ENCODE peak calls at places on chromosomes 2 and 18, in ten cellular contexts. B is T47D; C is tibial artery; V is activated T-cell treated with anti-CD3 and anti-CD28 coated beads, Interleukin-2, amount 50 U/mL, for 48 hours; A is activated effector memory CD4-positive, alpha-beta T cell treated with Interleukin-2 at 50 U/mL for 16 hours; M is NCI-H1417; H is T-helper 2 cell; I is GF-D8; L is foreskin fibroblast; E is HepG2. U is an unnamed sample.

GRCh38 chr2:71276311-71277158 is 49.6 kb upstream of the PAIP2B start:
- DNase-seq in B (peak), C (peak), V (peak), A (peak), M (peak), H (peak), I (peak), L (peak), E (peak), U (peak)

GRCh38 chr2:74648009-74648443 is at the start of gene M1AP:
- DNase-seq in B (no peak), C (no peak), V (peak), A (no peak), M (no peak), H (no peak), I (no peak), L (peak), E (no peak), U (no peak)

GRCh38 chr2:5538717-5539116 is 153.5 kb upstream of the SOX11 start:
- DNase-seq in B (no peak), C (no peak), V (no peak), A (no peak), M (peak), H (no peak), I (no peak), L (no peak), E (no peak), U (no peak)

GRCh38 chr2:112087346-112088020 is 32.4 kb downstream of the TMEM87B start:
- DNase-seq in B (no peak), C (no peak), V (no peak), A (no peak), M (no peak), H (no peak), I (no peak), L (no peak), E (no peak), U (no peak)

GRCh38 chr2:170714156-170715061 is 728 bp upstream of the SP5 start:
- DNase-seq in B (peak), C (peak), V (peak), A (no peak), M (peak), H (no peak), I (no peak), L (peak), E (no peak), U (no peak)

GRCh38 chr18:3594760-3595241 is 144.8 kb downstream of the TGIF1 start:
- DNase-seq in B (no peak), C (no peak), V (peak), A (no peak), M (peak), H (no peak), I (peak), L (peak), E (peak), U (no peak)

GRCh38 chr18:13103366-13103765 is 112.2 kb downstream of the CEP192 start:
- DNase-seq in B (no peak), C (no peak), V (no peak), A (no peak), M (no peak), H (no peak), I (no peak), L (no peak), E (no peak), U (no peak)

GRCh38 chr18:25310045-25310444 is 41.9 kb downstream of the ZNF521 start:
- DNase-seq in B (no peak), C (no peak), V (no peak), A (no peak), M (peak), H (no peak), I (no peak), L (peak), E (no peak), U (no peak)

GRCh38 chr18:75364512-75364911 is 63.0 kb downstream of the SMIM21 start:
- DNase-seq in B (no peak), C (no peak), V (no peak), A (no peak), M (peak), H (no peak), I (no peak), L (no peak), E (no peak), U (no peak)

GRCh38 chr2:226440119-226440917 is 359.3 kb downstream of the IRS1 start:
- DNase-seq in B (no peak), C (no peak), V (no peak), A (no peak), M (no peak), H (no peak), I (no peak), L (peak), E (peak), U (no peak)

GRCh38 chr2:54559593-54560145 is 103.5 kb downstream of the SPTBN1 start:
- DNase-seq in B (peak), C (peak), V (no peak), A (no peak), M (peak), H (no peak), I (peak), L (peak), E (peak), U (peak)

GRCh38 chr2:75303227-75303626 is 103.9 kb upstream of the TACR1 start:
- DNase-seq in B (no peak), C (no peak), V (no peak), A (no peak), M (peak), H (no peak), I (no peak), L (no peak), E (no peak), U (no peak)

GRCh38 chr2:54429811-54430600 is 26.1 kb upstream of the SPTBN1 start:
- DNase-seq in B (no peak), C (no peak), V (peak), A (no peak), M (no peak), H (no peak), I (peak), L (no peak), E (no peak), U (no peak)

GRCh38 chr2:174350018-174350417 is 15.3 kb downstream of the SP9 start:
- DNase-seq in B (no peak), C (no peak), V (no peak), A (no peak), M (peak), H (no peak), I (no peak), L (peak), E (no peak), U (no peak)

GRCh38 chr2:234690569-234691225 is 193.8 kb upstream of the ARL4C start:
- DNase-seq in B (no peak), C (no peak), V (no peak), A (no peak), M (peak), H (no peak), I (no peak), L (peak), E (peak), U (no peak)

GRCh38 chr18:10239138-10239537 is 215.3 kb upstream of the APCDD1 start:
- DNase-seq in B (no peak), C (no peak), V (no peak), A (no peak), M (no peak), H (no peak), I (no peak), L (peak), E (no peak), U (peak)

GRCh38 chr2:28665041-28665704 is 86.5 kb upstream of the PPP1CB start:
- DNase-seq in B (no peak), C (peak), V (no peak), A (no peak), M (peak), H (no peak), I (no peak), L (peak), E (no peak), U (peak)

GRCh38 chr18:76234559-76234958 is 260.5 kb downstream of the ZNF516 start:
- DNase-seq in B (no peak), C (no peak), V (no peak), A (no peak), M (no peak), H (no peak), I (no peak), L (no peak), E (no peak), U (no peak)

GRCh38 chr2:223012291-223012690 is 39.7 kb upstream of the KCNE4 start:
- DNase-seq in B (no peak), C (no peak), V (no peak), A (no peak), M (no peak), H (no peak), I (no peak), L (no peak), E (no peak), U (no peak)

GRCh38 chr2:194962254-194962653 is 694.8 kb upstream of the SLC39A10 start:
- DNase-seq in B (no peak), C (no peak), V (no peak), A (no peak), M (no peak), H (no peak), I (no peak), L (no peak), E (no peak), U (no peak)

GRCh38 chr2:20125164-20125563 is 73.7 kb upstream of the LAPTM4A start:
- DNase-seq in B (no peak), C (no peak), V (no peak), A (no peak), M (no peak), H (no peak), I (no peak), L (no peak), E (no peak), U (no peak)

GRCh38 chr2:241902357-241902991 is 32.9 kb downstream of the RTP5 start:
- DNase-seq in B (no peak), C (no peak), V (no peak), A (no peak), M (no peak), H (no peak), I (no peak), L (no peak), E (no peak), U (no peak)

GRCh38 chr2:198098918-198099317 is 294.5 kb downstream of the PLCL1 start:
- DNase-seq in B (no peak), C (no peak), V (no peak), A (no peak), M (no peak), H (no peak), I (no peak), L (peak), E (no peak), U (no peak)

GRCh38 chr2:140929866-140930265 is 1201.0 kb downstream of the LRP1B start:
- DNase-seq in B (no peak), C (no peak), V (no peak), A (no peak), M (no peak), H (no peak), I (no peak), L (peak), E (no peak), U (no peak)

GRCh38 chr2:85935170-85935745 is 46.5 kb upstream of the ST3GAL5 start:
- DNase-seq in B (no peak), C (no peak), V (no peak), A (no peak), M (no peak), H (no peak), I (no peak), L (no peak), E (no peak), U (no peak)

GRCh38 chr18:52236134-52236533 is 103.9 kb upstream of the DCC start:
- DNase-seq in B (no peak), C (no peak), V (no peak), A (no peak), M (no peak), H (no peak), I (no peak), L (peak), E (no peak), U (no peak)

GRCh38 chr2:134718095-134718955 is 475 bp downstream of the TMEM163 start:
- DNase-seq in B (peak), C (no peak), V (peak), A (no peak), M (peak), H (no peak), I (no peak), L (peak), E (no peak), U (no peak)

GRCh38 chr18:28961669-28962228 is 784.8 kb upstream of the CDH2 start:
- DNase-seq in B (no peak), C (no peak), V (no peak), A (no peak), M (peak), H (no peak), I (peak), L (peak), E (peak), U (no peak)

GRCh38 chr2:206692971-206693370 is 25.2 kb downstream of the DYTN start:
- DNase-seq in B (no peak), C (no peak), V (no peak), A (no peak), M (peak), H (no peak), I (no peak), L (no peak), E (no peak), U (no peak)

U was measured in gastrocnemius medialis.